ENCODE peak calls at places on chromosome 12, in four cellular contexts. One of them, this sample, is unnamed.

GRCh38 chr12:65156366-65156831 is 13.0 kb upstream of the LEMD3 start:
- ATAC-seq in right cardiac atrium: no peak
- ATAC-seq in left lung: no peak
- ATAC-seq in lower lobe of right lung: peak; percentile 13
- ATAC-seq in this sample: no peak

GRCh38 chr12:125330645-125331341 is 265.6 kb downstream of the AACS start:
- ATAC-seq in right cardiac atrium: peak; percentile 95
- ATAC-seq in left lung: peak; percentile 98
- ATAC-seq in lower lobe of right lung: peak; percentile 87
- ATAC-seq in this sample: peak; percentile 82

GRCh38 chr12:105409881-105410471 is 79.5 kb downstream of the C12orf75 start:
- ATAC-seq in right cardiac atrium: peak; percentile 91
- ATAC-seq in left lung: peak; percentile 36
- ATAC-seq in lower lobe of right lung: peak; percentile 31
- ATAC-seq in this sample: peak; percentile 63

GRCh38 chr12:69168828-69169227 is 70.5 kb upstream of the CPSF6 start:
- ATAC-seq in right cardiac atrium: no peak
- ATAC-seq in left lung: peak; percentile 24
- ATAC-seq in lower lobe of right lung: no peak
- ATAC-seq in this sample: no peak

GRCh38 chr12:68622250-68622649 is 11.6 kb downstream of the RAP1B start:
- ATAC-seq in right cardiac atrium: peak; percentile 34
- ATAC-seq in left lung: peak; percentile 27
- ATAC-seq in lower lobe of right lung: no peak
- ATAC-seq in this sample: no peak

GRCh38 chr12:56040963-56041578 is 647 bp upstream of the RPS26 start:
- ATAC-seq in right cardiac atrium: no peak
- ATAC-seq in left lung: peak; percentile 1
- ATAC-seq in lower lobe of right lung: no peak
- ATAC-seq in this sample: no peak

GRCh38 chr12:26032290-26032689 is 73.8 kb downstream of the RASSF8 start:
- ATAC-seq in right cardiac atrium: no peak
- ATAC-seq in left lung: no peak
- ATAC-seq in lower lobe of right lung: no peak
- ATAC-seq in this sample: no peak

GRCh38 chr12:106343213-106343509 is 14.4 kb upstream of the POLR3B start:
- ATAC-seq in right cardiac atrium: no peak
- ATAC-seq in left lung: no peak
- ATAC-seq in lower lobe of right lung: peak; percentile 23
- ATAC-seq in this sample: no peak

GRCh38 chr12:14907953-14908352 is 22.3 kb upstream of the MGP start:
- ATAC-seq in right cardiac atrium: no peak
- ATAC-seq in left lung: no peak
- ATAC-seq in lower lobe of right lung: no peak
- ATAC-seq in this sample: no peak

GRCh38 chr12:111636209-111636928 is 37.3 kb upstream of the ATXN2 start:
- ATAC-seq in right cardiac atrium: peak; percentile 76
- ATAC-seq in left lung: peak; percentile 80
- ATAC-seq in lower lobe of right lung: peak; percentile 80
- ATAC-seq in this sample: peak; percentile 69

GRCh38 chr12:129532707-129533499 is 370.9 kb downstream of the TMEM132D start:
- ATAC-seq in right cardiac atrium: no peak
- ATAC-seq in left lung: no peak
- ATAC-seq in lower lobe of right lung: no peak
- ATAC-seq in this sample: no peak

GRCh38 chr12:124509676-124510300 is 57.6 kb downstream of the NCOR2 start:
- ATAC-seq in right cardiac atrium: peak; percentile 37
- ATAC-seq in left lung: no peak
- ATAC-seq in lower lobe of right lung: no peak
- ATAC-seq in this sample: peak; percentile 57

GRCh38 chr12:77047341-77048202 is 17.8 kb downstream of the E2F7 start:
- ATAC-seq in right cardiac atrium: no peak
- ATAC-seq in left lung: no peak
- ATAC-seq in lower lobe of right lung: no peak
- ATAC-seq in this sample: no peak

GRCh38 chr12:119593578-119594398 is at the start of gene TMEM233:
- ATAC-seq in right cardiac atrium: peak; percentile 78
- ATAC-seq in left lung: peak; percentile 28
- ATAC-seq in lower lobe of right lung: peak; percentile 43
- ATAC-seq in this sample: no peak

GRCh38 chr12:111807232-111807631 is 34.8 kb upstream of the MAPKAPK5 start:
- ATAC-seq in right cardiac atrium: peak; percentile 36
- ATAC-seq in left lung: peak; percentile 24
- ATAC-seq in lower lobe of right lung: peak; percentile 37
- ATAC-seq in this sample: no peak

GRCh38 chr12:68166317-68166830 is 6.8 kb upstream of the IFNG start:
- ATAC-seq in right cardiac atrium: no peak
- ATAC-seq in left lung: no peak
- ATAC-seq in lower lobe of right lung: no peak
- ATAC-seq in this sample: no peak

GRCh38 chr12:113108308-113108707 is 27.3 kb downstream of the RASAL1 start:
- ATAC-seq in right cardiac atrium: no peak
- ATAC-seq in left lung: no peak
- ATAC-seq in lower lobe of right lung: no peak
- ATAC-seq in this sample: no peak

GRCh38 chr12:54472494-54473262 is 724 bp downstream of the GTSF1 start:
- ATAC-seq in right cardiac atrium: no peak
- ATAC-seq in left lung: no peak
- ATAC-seq in lower lobe of right lung: no peak
- ATAC-seq in this sample: no peak

GRCh38 chr12:46404733-46405132 is 32.2 kb upstream of the SLC38A2 start:
- ATAC-seq in right cardiac atrium: no peak
- ATAC-seq in left lung: no peak
- ATAC-seq in lower lobe of right lung: no peak
- ATAC-seq in this sample: no peak

GRCh38 chr12:64598831-64599230 is 11.5 kb upstream of the RASSF3 start:
- ATAC-seq in right cardiac atrium: no peak
- ATAC-seq in left lung: no peak
- ATAC-seq in lower lobe of right lung: no peak
- ATAC-seq in this sample: no peak

GRCh38 chr12:131720241-131720640 is 9.4 kb downstream of the SFSWAP start:
- ATAC-seq in right cardiac atrium: no peak
- ATAC-seq in left lung: no peak
- ATAC-seq in lower lobe of right lung: no peak
- ATAC-seq in this sample: no peak

GRCh38 chr12:102824218-102824835 is 92.7 kb downstream of the PAH start:
- ATAC-seq in right cardiac atrium: peak; percentile 73
- ATAC-seq in left lung: peak; percentile 91
- ATAC-seq in lower lobe of right lung: peak; percentile 72
- ATAC-seq in this sample: no peak

GRCh38 chr12:39931231-39931630 is 174.7 kb downstream of the SLC2A13 start:
- ATAC-seq in right cardiac atrium: no peak
- ATAC-seq in left lung: peak; percentile 89
- ATAC-seq in lower lobe of right lung: no peak
- ATAC-seq in this sample: no peak

GRCh38 chr12:9760699-9761406 is at the start of gene CD69:
- ATAC-seq in right cardiac atrium: no peak
- ATAC-seq in left lung: peak; percentile 57
- ATAC-seq in lower lobe of right lung: peak; percentile 67
- ATAC-seq in this sample: no peak

GRCh38 chr12:110549716-110550115 is 33.4 kb downstream of the PPTC7 start:
- ATAC-seq in right cardiac atrium: no peak
- ATAC-seq in left lung: no peak
- ATAC-seq in lower lobe of right lung: no peak
- ATAC-seq in this sample: no peak

GRCh38 chr12:127077262-127078045 is 1189.5 kb upstream of the TMEM132C start:
- ATAC-seq in right cardiac atrium: no peak
- ATAC-seq in left lung: no peak
- ATAC-seq in lower lobe of right lung: no peak
- ATAC-seq in this sample: no peak

GRCh38 chr12:132606466-132606865 is 3.9 kb downstream of the LRCOL1 start:
- ATAC-seq in right cardiac atrium: no peak
- ATAC-seq in left lung: no peak
- ATAC-seq in lower lobe of right lung: no peak
- ATAC-seq in this sample: no peak

GRCh38 chr12:66129934-66130266 is 650 bp downstream of the LLPH start:
- ATAC-seq in right cardiac atrium: peak; percentile 34
- ATAC-seq in left lung: peak; percentile 36
- ATAC-seq in lower lobe of right lung: peak; percentile 21
- ATAC-seq in this sample: no peak

GRCh38 chr12:29439506-29439905 is 58.0 kb downstream of the OVCH1 start:
- ATAC-seq in right cardiac atrium: no peak
- ATAC-seq in left lung: peak; percentile 89
- ATAC-seq in lower lobe of right lung: peak; percentile 59
- ATAC-seq in this sample: no peak

GRCh38 chr12:66662179-66662578 is 16.7 kb downstream of the GRIP1 start:
- ATAC-seq in right cardiac atrium: no peak
- ATAC-seq in left lung: no peak
- ATAC-seq in lower lobe of right lung: no peak
- ATAC-seq in this sample: no peak

GRCh38 chr12:10140001-10140400 is 10.0 kb upstream of the CLEC7A start:
- ATAC-seq in right cardiac atrium: peak; percentile 67
- ATAC-seq in left lung: peak; percentile 81
- ATAC-seq in lower lobe of right lung: peak; percentile 54
- ATAC-seq in this sample: no peak

GRCh38 chr12:80041071-80041470 is 58.3 kb upstream of the OTOGL start:
- ATAC-seq in right cardiac atrium: no peak
- ATAC-seq in left lung: no peak
- ATAC-seq in lower lobe of right lung: no peak
- ATAC-seq in this sample: no peak

GRCh38 chr12:59149995-59150642 is 229.8 kb upstream of the LRIG3 start:
- ATAC-seq in right cardiac atrium: peak; percentile 91
- ATAC-seq in left lung: peak; percentile 99
- ATAC-seq in lower lobe of right lung: peak; percentile 91
- ATAC-seq in this sample: peak; percentile 63

GRCh38 chr12:94042321-94042720 is 106.1 kb upstream of the PLXNC1 start:
- ATAC-seq in right cardiac atrium: peak; percentile 48
- ATAC-seq in left lung: no peak
- ATAC-seq in lower lobe of right lung: no peak
- ATAC-seq in this sample: no peak

GRCh38 chr12:6752181-6752930 is 585 bp downstream of the MLF2 start:
- ATAC-seq in right cardiac atrium: peak; percentile 0
- ATAC-seq in left lung: peak; percentile 26
- ATAC-seq in lower lobe of right lung: peak; percentile 19
- ATAC-seq in this sample: no peak

GRCh38 chr12:47052274-47052673 is 27.1 kb upstream of the PCED1B start:
- ATAC-seq in right cardiac atrium: no peak
- ATAC-seq in left lung: no peak
- ATAC-seq in lower lobe of right lung: no peak
- ATAC-seq in this sample: no peak

GRCh38 chr12:71935594-71935993 is 3.1 kb upstream of the TPH2 start:
- ATAC-seq in right cardiac atrium: no peak
- ATAC-seq in left lung: no peak
- ATAC-seq in lower lobe of right lung: no peak
- ATAC-seq in this sample: no peak

GRCh38 chr12:92170050-92170449 is 24.4 kb upstream of the BTG1 start:
- ATAC-seq in right cardiac atrium: no peak
- ATAC-seq in left lung: no peak
- ATAC-seq in lower lobe of right lung: no peak
- ATAC-seq in this sample: no peak

GRCh38 chr12:13209279-13210021 is 12.9 kb downstream of the EMP1 start:
- ATAC-seq in right cardiac atrium: no peak
- ATAC-seq in left lung: peak; percentile 6
- ATAC-seq in lower lobe of right lung: peak; percentile 22
- ATAC-seq in this sample: no peak
- H3K27ac ChIP-seq in right cardiac atrium: no peak overlapping the region
- H3K27ac ChIP-seq in left lung: peak overlapping the region; percentile 27
- H3K27ac ChIP-seq in lower lobe of right lung: peak overlapping the region; percentile 53
- H3K27ac ChIP-seq in this sample: peak overlapping the region; percentile 4

DNA sequence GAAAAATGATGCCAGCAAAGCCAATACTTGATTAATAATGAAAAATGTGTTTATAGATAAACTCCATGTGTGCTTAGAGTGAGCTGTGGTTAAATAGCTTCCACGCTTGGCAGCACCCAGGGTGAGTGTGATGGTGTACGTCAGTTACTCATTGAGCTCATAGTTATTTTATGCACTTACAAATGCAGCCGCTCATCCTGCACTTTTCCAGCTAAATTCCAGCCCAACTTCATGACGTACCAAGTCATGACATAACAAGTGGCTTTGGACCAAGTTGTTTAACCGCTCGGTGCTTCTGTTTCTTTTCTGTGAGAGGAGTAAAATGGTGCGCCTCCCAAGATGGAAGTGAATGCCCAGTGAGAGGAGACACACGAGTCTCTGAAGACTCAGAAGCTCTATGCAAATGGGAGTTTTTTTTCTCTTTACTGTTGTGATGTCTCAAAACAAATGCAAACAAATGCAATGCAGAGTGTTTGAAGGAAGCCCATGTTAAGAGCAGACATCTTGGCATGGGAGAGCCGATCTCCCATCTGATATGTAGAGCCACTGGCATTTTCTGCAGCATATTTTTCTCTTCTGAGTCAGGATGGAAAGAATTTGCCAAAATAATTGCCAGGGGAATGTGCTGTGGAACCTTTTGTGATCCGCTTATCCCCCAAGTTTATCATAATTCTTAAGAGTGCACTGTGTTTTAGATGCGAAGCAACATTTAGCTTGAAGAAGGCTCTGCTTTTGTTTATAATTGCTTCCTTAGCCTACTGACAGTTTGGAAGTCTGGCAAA is 72.2 kb downstream of the FBXW8 start:
- ATAC-seq in right cardiac atrium: no peak
- ATAC-seq in left lung: peak; percentile 34
- ATAC-seq in lower lobe of right lung: peak; percentile 48
- ATAC-seq in this sample: no peak
- H3K4me3 ChIP-seq in right cardiac atrium: no peak overlapping the region
- H3K4me3 ChIP-seq in left lung: no peak overlapping the region
- H3K4me3 ChIP-seq in lower lobe of right lung: no peak overlapping the region
- H3K4me3 ChIP-seq in this sample: no peak overlapping the region

DNA sequence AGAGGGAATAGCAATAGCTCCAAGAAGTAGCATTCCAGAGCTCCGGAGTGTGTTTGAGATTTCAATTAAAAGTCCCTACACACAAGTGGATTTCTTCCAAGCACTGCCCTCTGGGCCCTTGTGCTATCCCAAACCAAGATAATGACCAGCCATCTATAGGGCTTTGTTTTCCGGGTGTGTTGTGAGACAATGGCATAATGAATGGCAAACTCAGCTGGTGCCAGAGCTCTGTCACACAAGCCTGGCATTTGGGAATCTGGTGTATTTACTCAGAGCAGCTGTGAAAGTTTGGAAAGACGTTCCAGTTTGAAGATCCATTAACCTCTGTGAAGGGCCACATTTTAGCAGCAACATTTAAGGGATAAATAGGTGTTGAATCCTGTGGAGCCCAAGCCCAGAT is 61.2 kb upstream of the TMTC2 start:
- ATAC-seq in right cardiac atrium: no peak
- ATAC-seq in left lung: no peak
- ATAC-seq in lower lobe of right lung: no peak
- ATAC-seq in this sample: no peak
- H3K27ac ChIP-seq in right cardiac atrium: no peak overlapping the region
- H3K27ac ChIP-seq in left lung: no peak overlapping the region
- H3K27ac ChIP-seq in lower lobe of right lung: no peak overlapping the region
- H3K27ac ChIP-seq in this sample: no peak overlapping the region

GRCh38 chr12:48106574-48107251 is 834 bp upstream of the SENP1 start:
- ATAC-seq in right cardiac atrium: no peak
- ATAC-seq in left lung: no peak
- ATAC-seq in lower lobe of right lung: no peak
- ATAC-seq in this sample: no peak
- H3K4me3 ChIP-seq in right cardiac atrium: peak overlapping the region; percentile 95
- H3K4me3 ChIP-seq in left lung: peak overlapping the region; percentile 88
- H3K4me3 ChIP-seq in lower lobe of right lung: peak overlapping the region; percentile 95
- H3K4me3 ChIP-seq in this sample: peak overlapping the region; percentile 75

GRCh38 chr12:50542448-50542847 is 37.7 kb downstream of the DIP2B start:
- ATAC-seq in right cardiac atrium: no peak
- ATAC-seq in left lung: peak; percentile 79
- ATAC-seq in lower lobe of right lung: no peak
- ATAC-seq in this sample: no peak
- H3K27ac ChIP-seq in right cardiac atrium: no peak overlapping the region
- H3K27ac ChIP-seq in left lung: no peak overlapping the region
- H3K27ac ChIP-seq in lower lobe of right lung: no peak overlapping the region
- H3K27ac ChIP-seq in this sample: no peak overlapping the region